ENCODE peak calls at places on chromosomes 13 and 19, in four cellular contexts. J is A549, F is astrocyte of the spinal cord, A is ovary. B is an unnamed sample.

GRCh38 chr13:100363874-100364273 is 224.7 kb downstream of the GGACT start:
- DNase-seq in A (no peak), F (peak), J (peak), B (peak)

GRCh38 chr13:110555601-110556223 is 5.8 kb downstream of the RAB20 start:
- DNase-seq in A (no peak), J (peak), F (no peak), B (no peak)

GRCh38 chr19:19663292-19664120 is at the start of gene ATP13A1:
- DNase-seq in A (peak), F (peak), J (peak), B (peak)

GRCh38 chr13:75258159-75258782 is 223.7 kb downstream of the TBC1D4 start:
- DNase-seq in F (peak), J (peak), A (no peak), B (no peak)

GRCh38 chr13:83798731-83799130 is 83.5 kb downstream of the SLITRK1 start:
- DNase-seq in F (no peak), J (no peak), A (no peak), B (no peak)

GRCh38 chr13:39148513-39148961 is 110.3 kb downstream of the NHLRC3 start:
- DNase-seq in J (no peak), F (peak), A (no peak), B (peak)

GRCh38 chr13:96898212-96898611 is 96.1 kb downstream of the OXGR1 start:
- DNase-seq in F (peak), A (no peak), J (no peak), B (peak)

GRCh38 chr19:1061987-1062386 is 5.0 kb upstream of the ARHGAP45 start:
- DNase-seq in A (no peak), J (no peak), F (no peak), B (no peak)

GRCh38 chr13:100883453-100883852 is 208.9 kb upstream of the TMTC4 start:
- DNase-seq in J (no peak), F (no peak), A (no peak), B (no peak)

GRCh38 chr13:95195146-95195545 is 106.1 kb downstream of the ABCC4 start:
- DNase-seq in F (no peak), A (no peak), J (no peak), B (no peak)

GRCh38 chr19:30693179-30693578 is 321.0 kb downstream of the ZNF536 start:
- DNase-seq in F (no peak), J (no peak), A (no peak), B (no peak)

GRCh38 chr13:113901642-113902041 is 37.8 kb upstream of the GAS6 start:
- DNase-seq in F (no peak), J (no peak), A (no peak), B (no peak)

GRCh38 chr19:3698386-3698950 is 1.8 kb downstream of the PIP5K1C start:
- DNase-seq in A (no peak), F (no peak), J (no peak), B (no peak)

GRCh38 chr19:13689050-13689449 is 75.3 kb upstream of the MRI1 start:
- DNase-seq in F (no peak), A (no peak), J (peak), B (peak)

GRCh38 chr13:49503951-49504350 is 8.2 kb downstream of the PHF11 start:
- DNase-seq in F (no peak), A (no peak), J (no peak), B (no peak)

GRCh38 chr19:869245-870177 is 10.0 kb downstream of the CFD start:
- DNase-seq in J (peak), F (peak), A (peak), B (peak)

GRCh38 chr19:18020212-18021067 is 12.5 kb downstream of the ARRDC2 start:
- DNase-seq in A (peak), J (no peak), F (peak), B (no peak)

GRCh38 chr19:44607917-44608316 is 5.4 kb upstream of the IGSF23 start:
- DNase-seq in F (no peak), A (no peak), J (no peak), B (no peak)

GRCh38 chr13:60351326-60351725 is 45.7 kb upstream of the TDRD3 start:
- DNase-seq in F (peak), A (no peak), J (no peak), B (peak)

GRCh38 chr19:5621311-5621944 is 1.1 kb downstream of the SAFB2 start:
- DNase-seq in F (no peak), A (peak), J (no peak), B (no peak)

GRCh38 chr19:13864513-13865242 is 12.3 kb upstream of the NANOS3 start:
- DNase-seq in F (no peak), J (no peak), A (no peak), B (no peak)

GRCh38 chr13:38970380-38971051 is 20.1 kb downstream of the STOML3 start:
- DNase-seq in J (no peak), A (no peak), F (no peak), B (no peak)

GRCh38 chr13:79307433-79307861 is 98.6 kb downstream of the RBM26 start:
- DNase-seq in A (no peak), J (peak), F (no peak), B (no peak)

GRCh38 chr13:76672422-76672821 is 213.8 kb downstream of the KCTD12 start:
- DNase-seq in F (peak), J (no peak), A (peak), B (peak)

GRCh38 chr19:50922316-50922853 is 11.2 kb upstream of the KLK4 start:
- DNase-seq in A (peak), F (peak), J (peak), B (peak)

GRCh38 chr19:34484328-34484727 is 2.8 kb downstream of the WTIP start:
- DNase-seq in A (peak), F (no peak), J (no peak), B (no peak)

GRCh38 chr13:44224433-44225149 is 149.0 kb upstream of the SERP2 start:
- DNase-seq in J (no peak), A (no peak), F (no peak), B (no peak)

GRCh38 chr13:110557082-110557481 is 4.4 kb downstream of the RAB20 start:
- DNase-seq in F (no peak), A (no peak), J (no peak), B (no peak)

GRCh38 chr13:43786766-43787517 is at the start of gene ENOX1:
- DNase-seq in J (peak), F (peak), A (peak), B (peak)

GRCh38 chr13:79451500-79451962 is 29.4 kb upstream of the NDFIP2 start:
- DNase-seq in F (peak), J (peak), A (no peak), B (peak)

GRCh38 chr19:49872245-49873148 is 4.7 kb downstream of the AKT1S1 start:
- DNase-seq in A (peak), J (no peak), F (no peak), B (no peak)

GRCh38 chr13:48492123-48493075 is 40.5 kb downstream of the RCBTB2 start:
- DNase-seq in A (peak), J (no peak), F (no peak), B (peak)

GRCh38 chr19:18293642-18294466 is 12.4 kb upstream of the JUND start:
- DNase-seq in A (peak), J (no peak), F (no peak), B (no peak)

GRCh38 chr13:26299168-26299788 is 45.3 kb downstream of the CDK8 start:
- DNase-seq in A (no peak), J (no peak), F (peak), B (no peak)

GRCh38 chr13:51246005-51246404 is 23.8 kb downstream of the FAM124A start:
- DNase-seq in F (no peak), J (no peak), A (no peak), B (no peak)

GRCh38 chr13:51243227-51243626 is 21.0 kb downstream of the FAM124A start:
- DNase-seq in J (no peak), F (no peak), A (no peak), B (no peak)

GRCh38 chr13:51245583-51245982 is 23.4 kb downstream of the FAM124A start:
- DNase-seq in J (no peak), A (no peak), F (no peak), B (no peak)

GRCh38 chr13:51243832-51244231 is 21.6 kb downstream of the FAM124A start:
- DNase-seq in A (no peak), F (no peak), J (no peak), B (no peak)

GRCh38 chr13:51244637-51245405 is 22.6 kb downstream of the FAM124A start:
- DNase-seq in J (no peak), A (no peak), F (no peak), B (no peak)
- H3K4me3 ChIP-seq in J (no peak), A (no peak), F (no peak), B (no peak)

DNA sequence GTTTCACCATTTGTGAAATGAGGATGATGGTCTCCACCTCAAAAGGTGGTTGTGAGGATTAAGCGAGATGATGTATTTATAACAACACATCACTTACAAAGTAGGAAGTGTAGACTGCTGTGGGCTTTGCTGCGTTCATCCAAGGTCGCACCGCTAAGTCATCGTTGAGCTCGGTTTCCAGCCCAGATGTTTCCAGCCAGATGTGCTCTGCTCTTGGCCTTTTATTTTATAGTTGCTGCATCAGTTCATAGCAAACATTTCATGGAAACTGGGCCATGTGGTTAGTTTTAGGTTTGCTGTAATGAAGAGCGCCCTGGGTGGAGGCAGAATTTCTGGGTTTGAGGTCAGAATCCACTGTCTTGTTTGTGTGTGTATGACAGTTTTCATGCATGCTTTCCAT is 76.5 kb upstream of the RNF113B start:
- DNase-seq in F (no peak), J (no peak), A (no peak), B (no peak)
- H3K4me3 ChIP-seq in F (no peak), J (no peak), A (no peak), B (no peak)

GRCh38 chr13:99303863-99304521 is 3.2 kb downstream of the GPR183 start:
- DNase-seq in F (no peak), A (no peak), J (no peak), B (no peak)
- H3K4me3 ChIP-seq in F (no peak), A (no peak), J (no peak), B (no peak)

GRCh38 chr19:55387736-55388497 is 2.2 kb downstream of the RPL28 start:
- DNase-seq in F (no peak), J (no peak), A (no peak), B (no peak)
- H3K4me3 ChIP-seq in F (peak), J (peak), A (no peak), B (peak)